ENCODE peak calls at places on chromosome 3, in four cellular contexts. S is heart left ventricle, U is HFFc6, P is right lobe of liver. F is an unnamed sample.

GRCh38 chr3:58434511-58434910 is 879 bp upstream of the PDHB start:
- DNase-seq in S (no peak), U (no peak), P (no peak), F (no peak)

GRCh38 chr3:185021326-185021725 is 131.5 kb downstream of the C3orf70 start:
- DNase-seq in S (no peak), U (peak; percentile 8), P (no peak), F (no peak)

GRCh38 chr3:194384569-194385001 is 14.5 kb downstream of the GP5 start:
- DNase-seq in S (no peak), U (no peak), P (no peak), F (no peak)

GRCh38 chr3:155712008-155712407 is 32.9 kb downstream of the PLCH1 start:
- DNase-seq in S (no peak), U (no peak), P (no peak), F (no peak)

GRCh38 chr3:82202254-82202653 is 440.8 kb upstream of the GBE1 start:
- DNase-seq in S (no peak), U (no peak), P (no peak), F (no peak)

GRCh38 chr3:142946861-142947260 is 16.6 kb downstream of the PAQR9 start:
- DNase-seq in S (no peak), U (no peak), P (no peak), F (no peak)

GRCh38 chr3:65876028-65876420 is 162.7 kb downstream of the MAGI1 start:
- DNase-seq in S (no peak), U (no peak), P (no peak), F (no peak)

GRCh38 chr3:126816956-126817777 is 113.1 kb downstream of the CHCHD6 start:
- DNase-seq in S (peak; percentile 19), U (no peak), P (no peak), F (no peak)

GRCh38 chr3:197899833-197900478 is 50.0 kb upstream of the RPL35A start:
- DNase-seq in S (no peak), U (no peak), P (no peak), F (no peak)

GRCh38 chr3:128850544-128850943 is 28.9 kb upstream of the ACAD9 start:
- DNase-seq in S (no peak), U (no peak), P (no peak), F (no peak)

GRCh38 chr3:56468184-56469106 is at the start of gene ERC2:
- DNase-seq in S (peak; percentile 11), U (no peak), P (peak; percentile 25), F (peak; percentile 1)

GRCh38 chr3:39090922-39091321 is 16.5 kb downstream of the GORASP1 start:
- DNase-seq in S (no peak), U (no peak), P (no peak), F (no peak)

GRCh38 chr3:115922681-115923347 is 299.5 kb downstream of the GAP43 start:
- DNase-seq in S (no peak), U (peak; percentile 17), P (no peak), F (no peak)

GRCh38 chr3:157752952-157753351 is 249.7 kb upstream of the VEPH1 start:
- DNase-seq in S (no peak), U (no peak), P (no peak), F (no peak)

GRCh38 chr3:43953814-43954241 is 263.1 kb downstream of the ABHD5 start:
- DNase-seq in S (no peak), U (peak; percentile 59), P (no peak), F (peak; percentile 1)

GRCh38 chr3:177523991-177524438 is 326.7 kb upstream of the TBL1XR1 start:
- DNase-seq in S (no peak), U (no peak), P (no peak), F (no peak)

GRCh38 chr3:132517311-132517710 is 79.8 kb upstream of the ACKR4 start:
- DNase-seq in S (no peak), U (no peak), P (no peak), F (no peak)

GRCh38 chr3:179837374-179837773 is 184.5 kb downstream of the USP13 start:
- DNase-seq in S (no peak), U (peak; percentile 3), P (no peak), F (no peak)

GRCh38 chr3:188223936-188224335 is 70.0 kb downstream of the LPP start:
- DNase-seq in S (no peak), U (no peak), P (no peak), F (no peak)

GRCh38 chr3:184656991-184657669 is 54.7 kb downstream of the MAGEF1 start:
- DNase-seq in S (no peak), U (peak; percentile 65), P (no peak), F (no peak)

GRCh38 chr3:197456271-197457091 is 99.3 kb downstream of the BDH1 start:
- DNase-seq in S (peak; percentile 85), U (peak; percentile 89), P (peak; percentile 89), F (peak; percentile 51)

GRCh38 chr3:37968232-37968631 is 22.4 kb upstream of the VILL start:
- DNase-seq in S (no peak), U (no peak), P (no peak), F (no peak)

GRCh38 chr3:107927361-107928083 is 163.3 kb downstream of the CD47 start:
- DNase-seq in S (peak; percentile 59), U (peak; percentile 56), P (peak; percentile 77), F (peak; percentile 29)

GRCh38 chr3:29382399-29382798 is 101.5 kb downstream of the RBMS3 start:
- DNase-seq in S (no peak), U (no peak), P (no peak), F (no peak)

GRCh38 chr3:61985020-61985419 is 388.3 kb downstream of the FEZF2 start:
- DNase-seq in S (no peak), U (peak; percentile 80), P (no peak), F (no peak)

GRCh38 chr3:63940389-63940757 is 28.2 kb upstream of the SCAANT1 start:
- DNase-seq in S (no peak), U (peak; percentile 59), P (no peak), F (peak; percentile 28)

GRCh38 chr3:149965278-149965677 is 5.4 kb downstream of the PFN2 start:
- DNase-seq in S (no peak), U (no peak), P (no peak), F (no peak)

GRCh38 chr3:170808041-170808440 is 62.0 kb downstream of the RPL22L1 start:
- DNase-seq in S (no peak), U (no peak), P (no peak), F (no peak)

GRCh38 chr3:102712896-102713295 is 278.1 kb downstream of the ZPLD1 start:
- DNase-seq in S (no peak), U (no peak), P (no peak), F (no peak)

GRCh38 chr3:14550651-14551611 is 10.8 kb upstream of the GRIP2 start:
- DNase-seq in S (no peak), U (peak; percentile 5), P (no peak), F (no peak)

GRCh38 chr3:194787650-194788049 is 102.0 kb downstream of the FAM43A start:
- DNase-seq in S (no peak), U (no peak), P (no peak), F (no peak)

GRCh38 chr3:100210777-100211145 is 50.0 kb upstream of the TBC1D23 start:
- DNase-seq in S (peak; percentile 40), U (peak; percentile 88), P (no peak), F (peak; percentile 92)

GRCh38 chr3:138314751-138315150 is 14.9 kb downstream of the NME9 start:
- DNase-seq in S (no peak), U (no peak), P (no peak), F (no peak)

GRCh38 chr3:9168230-9168629 is 81.2 kb downstream of the SRGAP3 start:
- DNase-seq in S (no peak), U (no peak), P (no peak), F (no peak)

GRCh38 chr3:10855083-10855870 is 39.2 kb downstream of the SLC6A11 start:
- DNase-seq in S (no peak), U (no peak), P (no peak), F (no peak)

GRCh38 chr3:10852031-10852795 is 36.2 kb downstream of the SLC6A11 start:
- DNase-seq in S (no peak), U (no peak), P (no peak), F (no peak)

GRCh38 chr3:10855871-10856662 is 40.0 kb downstream of the SLC6A11 start:
- DNase-seq in S (no peak), U (no peak), P (no peak), F (no peak)
- TF ChIP-seq CTCF in S (no peak), U (peak; percentile 61), P (no peak), F (peak; percentile 2)

DNA sequence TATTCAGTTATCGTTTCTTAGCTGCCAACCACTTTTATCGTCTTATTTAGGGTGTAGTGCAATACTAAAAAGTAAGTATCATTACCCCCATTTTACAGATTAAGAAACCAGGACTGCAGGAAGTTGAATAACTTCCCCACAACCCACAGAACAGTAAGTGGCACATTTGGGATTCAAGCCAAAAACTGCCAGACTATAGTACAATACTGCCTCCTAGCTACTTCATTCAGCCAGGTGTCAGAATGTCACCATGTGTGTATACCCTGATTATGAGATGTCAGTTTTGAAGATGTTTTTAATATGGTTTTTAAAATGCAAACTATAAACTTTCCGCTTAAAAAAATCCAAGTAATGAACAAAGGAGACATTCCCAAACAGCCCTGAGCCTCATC is 74.2 kb upstream of the PROK2 start:
- DNase-seq in S (no peak), U (no peak), P (no peak), F (no peak)
- TF ChIP-seq CTCF in S (peak; percentile 35), U (peak; percentile 41), P (peak; percentile 39), F (no peak)

DNA sequence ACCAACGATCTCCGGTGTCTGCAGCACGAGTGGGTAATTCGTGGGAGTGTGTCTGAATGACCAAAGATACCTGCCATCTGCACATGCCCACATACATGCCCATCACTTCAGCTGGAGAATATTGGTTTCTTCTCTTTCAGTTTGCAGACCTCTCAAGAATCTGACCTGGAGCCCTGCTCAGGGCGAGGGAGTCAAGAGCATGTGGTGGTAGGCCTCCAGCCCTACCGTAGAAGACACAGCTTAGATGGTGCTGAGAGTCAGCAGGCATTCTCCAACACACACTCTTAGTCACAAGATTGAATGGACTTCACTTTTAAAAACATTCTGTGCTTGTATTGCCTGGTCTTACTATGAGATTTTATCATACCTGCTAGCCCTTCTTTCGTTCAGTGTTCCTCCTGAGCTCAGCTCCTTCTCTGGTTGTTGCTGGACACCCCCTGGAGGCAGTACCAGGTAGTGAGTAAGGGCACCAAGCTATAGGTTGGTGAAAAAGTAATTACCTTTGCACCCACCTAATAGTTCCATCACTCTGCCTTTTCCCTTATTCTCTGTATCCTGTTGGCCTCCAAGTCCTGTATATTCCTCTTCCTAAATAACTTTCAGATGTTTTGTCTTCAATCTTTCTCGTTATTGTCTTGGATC is 252.0 kb downstream of the CACNA2D3 start:
- DNase-seq in S (no peak), U (no peak), P (peak; percentile 30), F (no peak)
- TF ChIP-seq CTCF in S (peak; percentile 51), U (no peak), P (peak; percentile 55), F (peak; percentile 39)

DNA sequence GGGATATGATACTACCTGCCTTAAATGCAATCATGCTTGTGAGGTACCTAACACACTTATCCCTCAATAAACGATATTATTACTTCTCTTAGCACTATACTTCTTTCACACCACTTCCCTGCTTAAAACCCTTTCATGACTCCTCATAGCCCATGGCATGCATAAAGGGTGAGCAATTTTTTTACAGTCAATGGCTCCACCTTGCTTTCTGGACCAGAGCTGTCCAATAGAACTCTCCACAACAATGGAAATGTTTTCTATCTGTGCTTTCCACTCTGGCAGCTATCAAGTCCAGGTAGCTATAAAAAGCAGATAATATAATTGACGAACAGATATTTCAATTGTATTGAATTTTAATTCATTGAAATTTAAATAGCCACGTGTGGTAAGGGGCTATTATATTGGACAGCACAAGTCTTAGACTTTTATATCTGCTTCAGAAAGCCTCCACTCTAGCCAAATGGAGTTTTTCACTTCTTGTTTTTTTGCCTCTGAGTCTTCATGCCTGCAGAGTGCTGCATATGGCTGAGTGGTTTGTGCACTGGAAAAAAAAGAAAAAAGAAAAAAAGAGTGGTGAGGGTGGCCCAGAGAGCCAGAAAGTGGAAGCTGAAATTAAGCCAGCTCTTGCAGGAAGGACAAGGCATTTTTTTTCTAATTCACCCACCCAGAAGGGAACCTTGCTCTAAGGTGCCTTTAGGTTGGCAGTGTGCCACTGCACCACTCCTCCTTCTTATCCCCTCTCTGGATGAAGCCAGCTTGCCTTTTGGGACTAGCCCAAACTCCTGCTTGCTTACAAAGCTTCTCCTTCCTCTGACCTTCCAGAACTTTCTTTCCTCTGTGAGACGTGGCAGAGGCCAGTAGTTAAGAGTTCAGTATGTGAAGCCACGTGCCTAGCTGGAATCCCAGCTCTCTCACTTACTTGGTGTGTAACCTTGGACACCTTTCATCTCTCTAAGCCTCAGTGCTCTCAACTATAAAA is 239.0 kb upstream of the LRTM1 start:
- DNase-seq in S (no peak), U (peak; percentile 34), P (no peak), F (no peak)
- TF ChIP-seq CTCF in S (no peak), U (peak; percentile 27), P (no peak), F (no peak)